ENCODE peak calls at places on chromosomes 4 and X, in seven cellular contexts. S is thyroid gland, U is heart right ventricle, G is heart left ventricle, K is GM06990, M is left ventricle myocardium inferior, A is mucosa of descending colon. H is an unnamed sample.
A peak's percentile ranks its signal among the peaks of the same experiment; 100 is the strongest.

GRCh38 chr4:52664479-52664878 is 5.4 kb upstream of the USP46 start:
- DNase-seq in S (no peak), U (no peak), G (no peak), K (no peak), M (no peak), A (no peak), H (no peak)

GRCh38 chrX:40061871-40062524 is 35.8 kb downstream of the BCOR start:
- DNase-seq in S (no peak), U (no peak), G (no peak), K (no peak), M (no peak), A (no peak), H (no peak)

GRCh38 chr4:66294626-66295025 is 624.3 kb upstream of the EPHA5 start:
- DNase-seq in S (no peak), U (no peak), G (no peak), K (no peak), M (no peak), A (no peak), H (no peak)

GRCh38 chrX:41145920-41146608 is 60.8 kb downstream of the USP9X start:
- DNase-seq in S (no peak), U (no peak), G (no peak), K (no peak), M (no peak), A (no peak), H (no peak)

GRCh38 chr4:77880784-77881183 is 18.2 kb downstream of the MRPL1 start:
- DNase-seq in S (no peak), U (no peak), G (no peak), K (no peak), M (no peak), A (no peak), H (no peak)

GRCh38 chrX:23287191-23287764 is 47.4 kb upstream of the PTCHD1 start:
- DNase-seq in S (no peak), U (no peak), G (no peak), K (no peak), M (no peak), A (no peak), H (no peak)

GRCh38 chr4:28369504-28369903 is 1508.9 kb downstream of the STIM2 start:
- DNase-seq in S (no peak), U (no peak), G (no peak), K (no peak), M (no peak), A (no peak), H (no peak)

GRCh38 chr4:186204103-186204559 is 12.8 kb downstream of the CYP4V2 start:
- DNase-seq in S (peak; percentile 57), U (no peak), G (peak; percentile 46), K (peak; percentile 72), M (no peak), A (no peak), H (no peak)

GRCh38 chrX:113929004-113929403 is 654.9 kb upstream of the HTR2C start:
- DNase-seq in S (peak; percentile 3), U (no peak), G (no peak), K (peak; percentile 1), M (no peak), A (peak; percentile 47), H (peak; percentile 38)

GRCh38 chrX:41688835-41689234 is at the start of gene GPR34:
- DNase-seq in S (no peak), U (no peak), G (no peak), K (no peak), M (no peak), A (peak; percentile 11), H (no peak)

GRCh38 chr4:172786039-172786792 is 382.4 kb upstream of the GALNT7 start:
- DNase-seq in S (peak; percentile 78), U (no peak), G (no peak), K (no peak), M (no peak), A (no peak), H (no peak)

GRCh38 chr4:82865592-82865991 is 25.4 kb downstream of the SEC31A start:
- DNase-seq in S (no peak), U (no peak), G (no peak), K (no peak), M (no peak), A (peak; percentile 17), H (no peak)

GRCh38 chrX:68995780-68996551 is 167.1 kb downstream of the EFNB1 start:
- DNase-seq in S (peak; percentile 4), U (peak; percentile 73), G (peak; percentile 72), K (no peak), M (peak; percentile 62), A (peak; percentile 73), H (peak; percentile 9)

GRCh38 chr4:171676555-171677215 is 136.5 kb upstream of the GALNTL6 start:
- DNase-seq in S (no peak), U (no peak), G (no peak), K (peak; percentile 39), M (no peak), A (no peak), H (no peak)

GRCh38 chrX:12779534-12779933 is 11.7 kb upstream of the PRPS2 start:
- DNase-seq in S (no peak), U (no peak), G (no peak), K (no peak), M (no peak), A (peak; percentile 34), H (no peak)

GRCh38 chrX:121763671-121764070 is 716.3 kb downstream of the GLUD2 start:
- DNase-seq in S (no peak), U (no peak), G (no peak), K (no peak), M (no peak), A (no peak), H (no peak)

GRCh38 chr4:177367336-177367735 is 57.7 kb downstream of the NEIL3 start:
- DNase-seq in S (no peak), U (no peak), G (no peak), K (no peak), M (no peak), A (no peak), H (no peak)

GRCh38 chrX:150759568-150760416 is 66.6 kb downstream of the MTMR1 start:
- DNase-seq in S (no peak), U (no peak), G (no peak), K (no peak), M (no peak), A (no peak), H (no peak)

GRCh38 chrX:110509778-110510510 is 151.3 kb downstream of the RTL9 start:
- DNase-seq in S (no peak), U (no peak), G (no peak), K (no peak), M (no peak), A (no peak), H (no peak)

GRCh38 chr4:148574502-148574901 is 132.3 kb upstream of the NR3C2 start:
- DNase-seq in S (no peak), U (peak; percentile 11), G (no peak), K (no peak), M (no peak), A (no peak), H (no peak)

GRCh38 chr4:1494416-1495315 is 88.4 kb upstream of the NKX1-1 start:
- DNase-seq in S (no peak), U (no peak), G (no peak), K (no peak), M (no peak), A (no peak), H (no peak)

GRCh38 chr4:138561906-138562305 is 319.8 kb upstream of the SLC7A11 start:
- DNase-seq in S (peak; percentile 9), U (peak; percentile 33), G (no peak), K (no peak), M (peak; percentile 31), A (no peak), H (no peak)

GRCh38 chr4:128363966-128364365 is 76.4 kb upstream of the PGRMC2 start:
- DNase-seq in S (no peak), U (no peak), G (no peak), K (no peak), M (no peak), A (no peak), H (no peak)

GRCh38 chr4:129515356-129515755 is 419.4 kb downstream of the C4orf33 start:
- DNase-seq in S (no peak), U (no peak), G (no peak), K (no peak), M (no peak), A (no peak), H (no peak)

GRCh38 chr4:40333921-40334352 is 1.2 kb upstream of the CHRNA9 start:
- DNase-seq in S (no peak), U (no peak), G (no peak), K (no peak), M (no peak), A (no peak), H (no peak)

GRCh38 chr4:55008166-55009056 is 117.0 kb downstream of the KDR start:
- DNase-seq in S (no peak), U (no peak), G (no peak), K (peak; percentile 2), M (no peak), A (no peak), H (no peak)

GRCh38 chrX:54825716-54826428 is 18.3 kb downstream of the MAGED2 start:
- DNase-seq in S (no peak), U (no peak), G (no peak), K (no peak), M (no peak), A (peak; percentile 17), H (no peak)
- TF ChIP-seq CTCF in S (no peak), U (no peak), G (no peak), K (peak; percentile 34), M (no peak), A (no peak), H (peak; percentile 33)

GRCh38 chr4:21177092-21177491 is 476.8 kb downstream of the PACRGL start:
- DNase-seq in S (no peak), U (no peak), G (no peak), K (no peak), M (no peak), A (no peak), H (no peak)
- TF ChIP-seq CTCF in S (no peak), U (no peak), G (no peak), K (no peak), M (no peak), A (no peak), H (no peak)

GRCh38 chr4:3745886-3746656 is 20.1 kb upstream of the ADRA2C start:
- DNase-seq in S (no peak), U (no peak), G (no peak), K (no peak), M (no peak), A (no peak), H (no peak)
- TF ChIP-seq CTCF in S (no peak), U (no peak), G (no peak), K (no peak), M (no peak), A (no peak), H (no peak)

DNA sequence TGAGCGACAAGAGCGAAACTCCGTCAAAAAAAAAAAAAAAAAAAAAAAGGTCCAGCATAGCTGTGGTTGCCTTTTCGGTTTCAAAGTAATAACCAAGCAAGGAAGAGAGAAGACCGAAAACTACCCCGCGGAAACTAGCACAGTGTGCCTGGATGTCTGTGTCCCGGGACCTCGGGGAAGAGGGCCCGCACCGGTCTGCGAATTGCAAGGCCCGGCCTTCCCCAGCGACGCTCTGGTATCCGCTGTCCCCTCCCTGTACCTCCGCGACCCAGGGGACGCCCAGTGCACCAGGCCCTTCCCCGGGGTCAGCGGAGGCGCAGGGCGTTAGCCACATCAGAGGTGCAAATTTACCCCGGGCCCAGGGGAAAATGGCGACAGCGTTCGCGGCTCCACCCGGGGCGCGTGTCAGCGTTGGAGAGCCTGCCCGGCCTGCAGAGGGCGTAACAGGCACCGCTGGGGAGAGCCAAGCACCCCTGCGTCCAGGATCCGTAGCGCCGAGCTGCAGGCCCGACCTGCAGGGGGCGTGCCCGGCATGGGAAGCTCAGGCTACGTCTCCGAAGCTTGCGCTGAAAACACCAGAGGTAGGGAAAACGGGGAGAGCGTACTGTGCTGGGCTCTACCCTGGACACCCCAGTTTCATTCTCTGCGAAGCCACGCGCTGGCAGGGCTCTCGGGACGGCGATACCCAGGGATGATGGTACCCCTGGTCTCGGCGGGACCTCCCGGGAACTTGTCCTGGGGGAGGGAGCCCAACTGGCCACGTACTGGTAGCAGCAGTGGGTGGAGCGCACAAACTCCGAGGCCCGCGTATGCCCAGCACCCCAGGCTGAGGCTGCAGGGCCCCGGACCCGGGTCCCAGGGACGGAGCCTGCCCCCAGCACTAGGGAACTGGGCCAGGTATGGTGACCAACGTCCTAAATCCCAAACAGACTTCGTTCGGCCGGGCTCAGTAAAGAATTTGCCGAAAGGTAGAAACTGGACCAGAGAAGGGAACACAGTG is 16.2 kb downstream of the NKX6-1 start:
- DNase-seq in S (no peak), U (no peak), G (no peak), K (no peak), M (no peak), A (peak; percentile 72), H (no peak)
- TF ChIP-seq CTCF in S (no peak), U (peak; percentile 17), G (no peak), K (no peak), M (peak; percentile 40), A (peak; percentile 70), H (peak; percentile 28)

H was measured in progenitor cell of endocrine pancreas.